ENCODE peak calls at places on chromosomes 5 and 9, in seven cellular contexts. J is GM19239; K is stimulated activated CD8-positive, alpha-beta memory T cell treated with anti-CD3 and anti-CD28 coated beads, Interleukin-15, amount 100 ng/mL, for 4 hours; C is GM23248; T is HCT116; Z is neural crest cell; A is stimulated activated CD4-positive, alpha-beta T cell treated with anti-CD3 and anti-CD28 coated beads, Interleukin-4, amount 100 ng/mL, for 1 hour. R is an unnamed sample.

GRCh38 chr9:130467371-130467770 is 22.6 kb downstream of the ASS1 start:
- DNase-seq in A (no peak), J (no peak), C (no peak), K (no peak), Z (no peak), T (no peak), R (no peak)

GRCh38 chr5:40904205-40904993 is 4.9 kb upstream of the C7 start:
- DNase-seq in A (peak), J (peak), T (peak), Z (peak), K (no peak), C (peak), R (peak)

GRCh38 chr5:134543820-134544692 is 18.6 kb downstream of the JADE2 start:
- DNase-seq in A (peak), T (no peak), Z (no peak), J (no peak), K (no peak), C (no peak), R (peak)

GRCh38 chr9:89999176-89999533 is 394.3 kb downstream of the GADD45G start:
- DNase-seq in K (no peak), Z (no peak), J (no peak), C (no peak), A (no peak), T (no peak), R (no peak)

GRCh38 chr5:171495122-171495700 is 75.8 kb downstream of the FGF18 start:
- DNase-seq in C (no peak), Z (no peak), T (peak), K (no peak), J (no peak), A (no peak), R (no peak)

GRCh38 chr5:93582677-93583524 is at the start of gene NR2F1:
- DNase-seq in A (no peak), K (no peak), C (peak), T (peak), Z (peak), J (no peak), R (no peak)

GRCh38 chr9:3468407-3469205 is 57.2 kb downstream of the RFX3 start:
- DNase-seq in T (no peak), K (no peak), Z (no peak), C (no peak), A (no peak), J (no peak), R (no peak)

GRCh38 chr5:107773479-107773878 is 102.7 kb upstream of the EFNA5 start:
- DNase-seq in C (no peak), Z (no peak), K (no peak), J (no peak), T (no peak), A (no peak), R (no peak)

R was measured in activated naive CD8-positive, alpha-beta T cell treated with anti-CD3 and anti-CD28 coated beads, Interleukin-2, amount 50 U/mL, for 24 hours.